ENCODE peak calls at places on chromosome 19, in six cellular contexts. N is cardiac muscle cell; H is T-helper 22 cell; B is dorsolateral prefrontal cortex; Y is renal cortical epithelial cell; P is CD8-positive, alpha-beta memory T cell. C is an unnamed sample.

GRCh38 chr19:51690359-51691121 is 2.6 kb upstream of the SPACA6 start:
- DNase-seq in N (peak), H (peak), B (no peak), Y (peak), P (peak), C (peak)

GRCh38 chr19:39871886-39872866 is 26.0 kb upstream of the FBL start:
- DNase-seq in N (no peak), H (no peak), B (no peak), Y (no peak), P (no peak), C (no peak)

GRCh38 chr19:28882818-28883217 is 330.1 kb downstream of the UQCRFS1 start:
- DNase-seq in N (no peak), H (no peak), B (no peak), Y (no peak), P (no peak), C (no peak)

GRCh38 chr19:56839665-56840451 is 668 bp downstream of the PEG3 start:
- DNase-seq in N (peak), H (no peak), B (peak), Y (peak), P (no peak), C (no peak)

GRCh38 chr19:9936151-9937000 is at the start of gene OLFM2:
- DNase-seq in N (no peak), H (no peak), B (no peak), Y (no peak), P (no peak), C (no peak)

GRCh38 chr19:7917292-7918061 is 2.7 kb upstream of the SNAPC2 start:
- DNase-seq in N (peak), H (peak), B (peak), Y (no peak), P (peak), C (peak)

GRCh38 chr19:49117677-49118564 is 1.0 kb downstream of the C19orf73 start:
- DNase-seq in N (no peak), H (no peak), B (no peak), Y (no peak), P (no peak), C (no peak)

GRCh38 chr19:55671054-55671378 is 4.0 kb upstream of the EPN1 start:
- DNase-seq in N (no peak), H (no peak), B (no peak), Y (no peak), P (no peak), C (no peak)

GRCh38 chr19:49829721-49830120 is 11.6 kb downstream of the MED25 start:
- DNase-seq in N (no peak), H (no peak), B (no peak), Y (no peak), P (no peak), C (no peak)

GRCh38 chr19:14147797-14148605 is 11.6 kb upstream of the ASF1B start:
- DNase-seq in N (peak), H (no peak), B (peak), Y (peak), P (peak), C (peak)

GRCh38 chr19:1417145-1417544 is 9.8 kb downstream of the DAZAP1 start:
- DNase-seq in N (peak), H (no peak), B (no peak), Y (no peak), P (no peak), C (no peak)

GRCh38 chr19:17946965-17947784 is 14.4 kb downstream of the CCDC124 start:
- DNase-seq in N (no peak), H (peak), B (no peak), Y (no peak), P (no peak), C (no peak)

GRCh38 chr19:45601115-45601514 is 897 bp downstream of the GPR4 start:
- DNase-seq in N (no peak), H (no peak), B (no peak), Y (no peak), P (no peak), C (no peak)

GRCh38 chr19:10339380-10339960 is at the start of gene ICAM3:
- DNase-seq in N (no peak), H (no peak), B (no peak), Y (no peak), P (peak), C (peak)

GRCh38 chr19:2721570-2722540 is 683 bp upstream of the DIRAS1 start:
- DNase-seq in N (no peak), H (no peak), B (no peak), Y (no peak), P (no peak), C (no peak)

GRCh38 chr19:44341794-44342193 is 14.7 kb downstream of the ZNF112 start:
- DNase-seq in N (no peak), H (no peak), B (no peak), Y (no peak), P (no peak), C (no peak)

GRCh38 chr19:44552324-44552723 is 22.8 kb upstream of the CEACAM20 start:
- DNase-seq in N (peak), H (no peak), B (no peak), Y (peak), P (no peak), C (no peak)

GRCh38 chr19:33403221-33403972 is 29.9 kb downstream of the CEBPG start:
- DNase-seq in N (no peak), H (no peak), B (no peak), Y (no peak), P (peak), C (no peak)

GRCh38 chr19:28394705-28395104 is 818.2 kb downstream of the UQCRFS1 start:
- DNase-seq in N (no peak), H (no peak), B (no peak), Y (peak), P (no peak), C (no peak)

GRCh38 chr19:52296400-52296772 is 583 bp upstream of the ZNF480 start:
- DNase-seq in N (no peak), H (no peak), B (no peak), Y (no peak), P (no peak), C (no peak)

GRCh38 chr19:704447-704741 is 4.3 kb upstream of the PALM start:
- DNase-seq in N (no peak), H (no peak), B (no peak), Y (no peak), P (no peak), C (no peak)

GRCh38 chr19:12757544-12758274 is 6.1 kb downstream of the BEST2 start:
- DNase-seq in N (peak), H (peak), B (peak), Y (no peak), P (peak), C (peak)

GRCh38 chr19:16682539-16682938 is 21.6 kb downstream of the TMEM38A start:
- DNase-seq in N (no peak), H (no peak), B (no peak), Y (no peak), P (no peak), C (no peak)

GRCh38 chr19:19179548-19180441 is 9.7 kb upstream of the MEF2B start:
- DNase-seq in N (no peak), H (no peak), B (no peak), Y (no peak), P (no peak), C (no peak)

GRCh38 chr19:55173717-55174409 is 6.2 kb downstream of the SYT5 start:
- DNase-seq in N (peak), H (no peak), B (peak), Y (peak), P (no peak), C (no peak)

GRCh38 chr19:14078406-14078805 is 5.8 kb downstream of the MISP3 start:
- DNase-seq in N (no peak), H (no peak), B (no peak), Y (no peak), P (no peak), C (no peak)

GRCh38 chr19:22617614-22618325 is 16.4 kb upstream of the ZNF492 start:
- DNase-seq in N (no peak), H (no peak), B (no peak), Y (no peak), P (no peak), C (no peak)

GRCh38 chr19:40366697-40367561 is 18.4 kb downstream of the PLD3 start:
- DNase-seq in N (peak), H (no peak), B (peak), Y (no peak), P (no peak), C (no peak)

GRCh38 chr19:6424190-6424938 is at the start of gene KHSRP:
- DNase-seq in N (no peak), H (peak), B (no peak), Y (no peak), P (no peak), C (no peak)

GRCh38 chr19:29323972-29324680 is 111.2 kb upstream of the UQCRFS1 start:
- DNase-seq in N (no peak), H (no peak), B (no peak), Y (no peak), P (no peak), C (no peak)